ENCODE peak calls at places on chromosomes 6 and 20, in eight cellular contexts. W, T, E, K, C, J, N and I are unnamed samples.
A peak's percentile ranks its signal among the peaks of the same experiment; 100 is the strongest.

GRCh38 chr20:56780266-56780665 is 151.2 kb downstream of the TFAP2C start:
- DNase-seq in W (no peak), T (no peak), E (no peak), K (no peak), C (no peak), J (no peak), N (no peak), I (no peak)

GRCh38 chr6:32984639-32985389 is 16.4 kb downstream of the BRD2 start:
- DNase-seq in W (peak; percentile 88), T (peak; percentile 93), E (peak; percentile 100), K (peak; percentile 89), C (peak; percentile 70), J (peak; percentile 88), N (peak; percentile 83), I (peak; percentile 83)

GRCh38 chr20:49284818-49285217 is 7.0 kb upstream of the ZNFX1 start:
- DNase-seq in W (no peak), T (no peak), E (no peak), K (no peak), C (no peak), J (no peak), N (no peak), I (no peak)

GRCh38 chr20:63029358-63030121 is 22.8 kb upstream of the BHLHE23 start:
- DNase-seq in W (no peak), T (no peak), E (no peak), K (no peak), C (no peak), J (no peak), N (peak; percentile 76), I (no peak)

GRCh38 chr6:30881987-30882763 is 2.1 kb upstream of the DDR1 start:
- DNase-seq in W (no peak), T (peak; percentile 59), E (peak; percentile 28), K (no peak), C (no peak), J (no peak), N (peak; percentile 33), I (no peak)

GRCh38 chr6:12336121-12336971 is 46.2 kb downstream of the EDN1 start:
- DNase-seq in W (no peak), T (no peak), E (no peak), K (no peak), C (no peak), J (no peak), N (peak; percentile 37), I (peak; percentile 86)

GRCh38 chr20:16082051-16082550 is 491.1 kb downstream of the KIF16B start:
- DNase-seq in W (no peak), T (no peak), E (no peak), K (no peak), C (no peak), J (no peak), N (no peak), I (no peak)

GRCh38 chr20:20677186-20677585 is 35.3 kb downstream of the RALGAPA2 start:
- DNase-seq in W (no peak), T (no peak), E (no peak), K (no peak), C (no peak), J (no peak), N (no peak), I (no peak)

GRCh38 chr6:137830562-137830961 is 36.5 kb upstream of the TNFAIP3 start:
- DNase-seq in W (no peak), T (no peak), E (no peak), K (no peak), C (no peak), J (no peak), N (no peak), I (no peak)

GRCh38 chr20:4633379-4633778 is 88.3 kb upstream of the PRND start:
- DNase-seq in W (no peak), T (no peak), E (no peak), K (no peak), C (no peak), J (no peak), N (no peak), I (peak; percentile 40)

GRCh38 chr6:30748851-30749540 is 4.6 kb upstream of the IER3 start:
- DNase-seq in W (no peak), T (no peak), E (no peak), K (no peak), C (no peak), J (no peak), N (peak; percentile 85), I (no peak)

GRCh38 chr6:160692369-160692959 is 9.6 kb upstream of the PLG start:
- DNase-seq in W (no peak), T (no peak), E (no peak), K (no peak), C (no peak), J (no peak), N (no peak), I (peak; percentile 4)

GRCh38 chr20:49951160-49951559 is 15.0 kb downstream of the RNF114 start:
- DNase-seq in W (no peak), T (no peak), E (no peak), K (no peak), C (no peak), J (no peak), N (peak; percentile 56), I (no peak)

GRCh38 chr20:25508083-25508770 is 77.1 kb downstream of the NINL start:
- DNase-seq in W (no peak), T (no peak), E (peak; percentile 35), K (no peak), C (no peak), J (no peak), N (peak; percentile 93), I (peak; percentile 75)